ENCODE peak calls at places on chromosomes 6 and 20, in ten cellular contexts. K is foreskin keratinocyte; V is CD8-positive, alpha-beta T cell; X is central memory CD8-positive, alpha-beta T cell; Q is gastroesophageal sphincter; P is upper lobe of right lung; B is activated naive CD4-positive, alpha-beta T cell treated with anti-CD3 and anti-CD28 coated beads, Interleukin-2, amount 50 U/mL, for 72 hours; Z is natural killer cell; R is mucosa of descending colon; E is left ventricle myocardium superior. M is an unnamed sample.

GRCh38 chr20:50813101-50813643 is 18.3 kb downstream of the BCAS4 start:
- ATAC-seq in Q (no peak), R (no peak), K (no peak), P (no peak), E (no peak), Z (no peak), X (no peak), B (no peak), V (no peak), M (no peak)

GRCh38 chr6:145643760-145644159 is 91.6 kb downstream of the EPM2A start:
- ATAC-seq in X (no peak), R (no peak), B (no peak), V (no peak), P (no peak), E (no peak), Z (no peak), K (peak; percentile 31), Q (no peak), M (no peak)

GRCh38 chr20:57291694-57292093 is 25.3 kb upstream of the BMP7 start:
- ATAC-seq in Z (no peak), B (no peak), R (no peak), E (no peak), P (no peak), X (no peak), K (no peak), V (no peak), Q (no peak), M (no peak)

GRCh38 chr6:90319044-90319443 is 22.4 kb upstream of the BACH2 start:
- ATAC-seq in B (peak; percentile 80), Q (no peak), X (no peak), Z (no peak), K (peak; percentile 76), E (no peak), R (no peak), V (peak; percentile 52), P (no peak), M (no peak)

GRCh38 chr6:159778542-159778941 is 10.9 kb downstream of the TCP1 start:
- ATAC-seq in Z (no peak), Q (no peak), B (no peak), K (no peak), E (no peak), R (peak; percentile 8), V (no peak), X (no peak), P (no peak), M (no peak)

GRCh38 chr6:141265748-141266647 is 866.7 kb upstream of the GJE1 start:
- ATAC-seq in Q (no peak), R (no peak), V (no peak), X (no peak), B (no peak), P (no peak), E (no peak), Z (no peak), K (no peak), M (no peak)

GRCh38 chr6:168598251-168599117 is 157.5 kb downstream of the SMOC2 start:
- ATAC-seq in Z (no peak), X (no peak), V (no peak), K (no peak), P (peak; percentile 21), R (no peak), B (no peak), E (no peak), Q (no peak), M (no peak)

GRCh38 chr6:63676412-63677114 is 41.0 kb downstream of the PHF3 start:
- ATAC-seq in K (no peak), Z (no peak), E (peak; percentile 48), Q (no peak), V (no peak), R (peak; percentile 34), B (no peak), X (no peak), P (no peak), M (no peak)

GRCh38 chr20:17555106-17555505 is 14.8 kb upstream of the DSTN start:
- ATAC-seq in K (no peak), Z (no peak), V (no peak), R (no peak), P (no peak), B (no peak), Q (no peak), X (no peak), E (no peak), M (no peak)

GRCh38 chr20:1557605-1558004 is at the start of gene SIRPD:
- ATAC-seq in K (no peak), X (no peak), B (no peak), Z (no peak), V (no peak), R (no peak), E (no peak), P (no peak), Q (no peak), M (no peak)

GRCh38 chr6:157106487-157106886 is 216.8 kb downstream of the TMEM242 start:
- ATAC-seq in Z (peak; percentile 27), R (no peak), V (no peak), Q (no peak), B (peak; percentile 42), K (peak; percentile 86), P (no peak), E (no peak), X (no peak), M (peak; percentile 93)

GRCh38 chr6:149701699-149702098 is 16.2 kb downstream of the LATS1 start:
- ATAC-seq in V (no peak), K (no peak), B (no peak), E (no peak), Q (no peak), Z (no peak), X (no peak), P (no peak), R (no peak), M (no peak)

GRCh38 chr20:45308078-45308778 is at the start of gene MATN4:
- ATAC-seq in P (peak; percentile 64), V (no peak), Q (peak; percentile 56), K (peak; percentile 76), B (no peak), X (no peak), E (peak; percentile 63), Z (no peak), R (peak; percentile 77), M (peak; percentile 51)

GRCh38 chr20:56995635-56996075 is 270.8 kb downstream of the BMP7 start:
- ATAC-seq in X (no peak), R (peak; percentile 31), E (no peak), K (peak; percentile 57), P (peak; percentile 37), V (no peak), Z (no peak), Q (no peak), B (no peak), M (peak; percentile 58)

GRCh38 chr6:165850434-165851019 is 187.5 kb upstream of the PDE10A start:
- ATAC-seq in R (peak; percentile 39), X (peak; percentile 52), B (no peak), Q (peak; percentile 60), E (peak; percentile 85), Z (peak; percentile 60), V (peak; percentile 63), K (peak; percentile 50), P (peak; percentile 89), M (peak; percentile 71)

GRCh38 chr6:43171284-43172126 is 436 bp downstream of the SRF start:
- ATAC-seq in Q (no peak), X (peak; percentile 50), B (no peak), K (no peak), E (no peak), P (no peak), Z (no peak), V (peak; percentile 8), R (no peak), M (no peak)

GRCh38 chr6:142266060-142266459 is 35.7 kb upstream of the ADGRG6 start:
- ATAC-seq in Q (no peak), V (no peak), B (no peak), X (no peak), P (no peak), E (no peak), Z (no peak), K (no peak), R (no peak), M (no peak)

GRCh38 chr20:44336725-44337380 is at the start of gene R3HDML:
- ATAC-seq in Z (no peak), X (no peak), K (no peak), R (no peak), P (no peak), Q (no peak), V (no peak), B (no peak), E (no peak), M (no peak)

GRCh38 chr6:85361643-85362014 is 88.3 kb upstream of the NT5E start:
- ATAC-seq in K (no peak), R (no peak), V (no peak), X (no peak), B (no peak), Q (no peak), E (no peak), Z (no peak), P (peak; percentile 13), M (no peak)

GRCh38 chr6:158715330-158716311 is 65.8 kb downstream of the SYTL3 start:
- ATAC-seq in X (no peak), Q (no peak), B (no peak), R (peak; percentile 74), Z (no peak), P (peak; percentile 73), V (no peak), K (no peak), E (peak; percentile 23), M (no peak)

GRCh38 chr6:29653452-29654038 is 3.3 kb upstream of the MOG start:
- ATAC-seq in K (no peak), V (no peak), Q (no peak), R (no peak), E (no peak), P (peak; percentile 52), X (no peak), B (no peak), Z (no peak), M (no peak)

GRCh38 chr6:130947464-130947863 is 115.6 kb downstream of the EPB41L2 start:
- ATAC-seq in B (no peak), E (no peak), P (peak; percentile 56), R (peak; percentile 52), K (no peak), Z (no peak), Q (peak; percentile 41), V (no peak), X (no peak), M (no peak)

GRCh38 chr6:111121789-111122350 is 34.6 kb downstream of the SLC16A10 start:
- ATAC-seq in Z (no peak), X (no peak), K (no peak), E (no peak), P (peak; percentile 20), B (peak; percentile 37), Q (no peak), R (no peak), V (no peak), M (no peak)

GRCh38 chr6:6711832-6712231 is 123.3 kb downstream of the LY86 start:
- ATAC-seq in B (no peak), E (peak; percentile 12), X (peak; percentile 58), V (peak; percentile 23), K (no peak), Z (peak; percentile 24), R (peak; percentile 6), P (peak; percentile 58), Q (no peak), M (no peak)

GRCh38 chr6:11236351-11236750 is 3.9 kb upstream of the NEDD9 start:
- ATAC-seq in E (no peak), P (peak; percentile 57), X (peak; percentile 15), Q (no peak), R (peak; percentile 18), B (peak; percentile 38), Z (peak; percentile 21), V (peak; percentile 9), K (peak; percentile 44), M (no peak)

GRCh38 chr6:3946779-3947178 is 97.6 kb downstream of the FAM50B start:
- ATAC-seq in Z (no peak), P (no peak), K (no peak), E (peak; percentile 44), Q (no peak), X (no peak), V (no peak), R (no peak), B (no peak), M (no peak)

GRCh38 chr6:95690328-95690727 is 113.0 kb downstream of the MANEA start:
- ATAC-seq in E (no peak), R (peak; percentile 54), B (no peak), X (no peak), K (no peak), Z (no peak), P (no peak), V (no peak), Q (no peak), M (no peak)

GRCh38 chr6:51001399-51001798 is 182.7 kb downstream of the TFAP2B start:
- ATAC-seq in Q (no peak), P (no peak), X (no peak), R (no peak), V (no peak), B (no peak), E (no peak), Z (no peak), K (no peak), M (no peak)

M was measured in esophagus mucosa.